ENCODE peak calls at places on chromosome 16, in six cellular contexts. W is nephron progenitor cell, K is AG09319, Y is MM.1S, H is T1000, Z is EH. L is an unnamed sample.

GRCh38 chr16:88538366-88539060 is 31.7 kb upstream of the ZC3H18 start:
- DNase-seq in W (no peak), K (no peak), Y (no peak), H (no peak), Z (no peak), L (no peak)

GRCh38 chr16:29645699-29646187 is 17.3 kb upstream of the SPN start:
- DNase-seq in W (no peak), K (no peak), Y (peak), H (no peak), Z (peak), L (no peak)

GRCh38 chr16:21565816-21566669 is 33.3 kb upstream of the METTL9 start:
- DNase-seq in W (no peak), K (no peak), Y (peak), H (no peak), Z (no peak), L (no peak)

GRCh38 chr16:71894921-71895678 is at the start of gene IST1:
- DNase-seq in W (peak), K (peak), Y (peak), H (peak), Z (peak), L (peak)

GRCh38 chr16:11131706-11132105 is 124.3 kb downstream of the SOCS1 start:
- DNase-seq in W (no peak), K (no peak), Y (no peak), H (no peak), Z (no peak), L (no peak)

GRCh38 chr16:64718481-64718880 is 403.4 kb downstream of the CDH11 start:
- DNase-seq in W (no peak), K (no peak), Y (no peak), H (no peak), Z (no peak), L (no peak)

GRCh38 chr16:71421911-71422310 is 19.9 kb downstream of the TLE7 start:
- DNase-seq in W (peak), K (no peak), Y (peak), H (no peak), Z (peak), L (no peak)

GRCh38 chr16:23089111-23089510 is 60.1 kb downstream of the USP31 start:
- DNase-seq in W (no peak), K (no peak), Y (no peak), H (no peak), Z (no peak), L (no peak)

GRCh38 chr16:50314665-50315064 is 48.3 kb downstream of the ADCY7 start:
- DNase-seq in W (no peak), K (no peak), Y (no peak), H (no peak), Z (no peak), L (no peak)

GRCh38 chr16:48367443-48368049 is 17.7 kb downstream of the SIAH1 start:
- DNase-seq in W (no peak), K (no peak), Y (no peak), H (no peak), Z (no peak), L (no peak)

L was measured in skeletal muscle cell.